ENCODE peak calls at places on chromosomes 12 and 14, in ten cellular contexts. Z is mucosa of descending colon, O is lower leg skin, Y is left lung, L is K562, E is A549, K is cardiac fibroblast, T is transverse colon, R is NB4, U is AG10803. Q is an unnamed sample.

GRCh38 chr14:74973003-74973614 is 17.7 kb upstream of the PGF start:
- DNase-seq in L (no peak), E (no peak), Y (peak), O (peak), Z (peak), U (no peak), K (peak), R (peak), T (peak), Q (no peak)

GRCh38 chr14:104866451-104867370 is 1.6 kb downstream of the CEP170B start:
- DNase-seq in E (no peak), O (no peak), T (no peak), R (no peak), L (no peak), Z (no peak), U (no peak), Y (peak), K (no peak), Q (no peak)

GRCh38 chr12:57370084-57370483 is 60.8 kb downstream of the R3HDM2 start:
- DNase-seq in K (no peak), Z (no peak), T (no peak), U (no peak), Y (no peak), R (no peak), O (no peak), L (no peak), E (no peak), Q (no peak)

GRCh38 chr12:111570090-111570961 is 28.8 kb downstream of the ATXN2 start:
- DNase-seq in T (no peak), Z (no peak), R (no peak), K (peak), O (no peak), U (peak), L (peak), E (peak), Y (no peak), Q (peak)

GRCh38 chr14:54629635-54630360 is 62.9 kb downstream of the SAMD4A start:
- DNase-seq in R (no peak), Z (no peak), K (no peak), Y (no peak), T (no peak), L (no peak), E (no peak), O (no peak), U (no peak), Q (no peak)

GRCh38 chr12:49698619-49699545 is 8.3 kb downstream of the FMNL3 start:
- DNase-seq in E (no peak), U (peak), R (peak), O (no peak), T (peak), Y (no peak), K (peak), L (peak), Z (no peak), Q (no peak)

GRCh38 chr14:98924046-98924445 is 348.0 kb downstream of the BCL11B start:
- DNase-seq in R (no peak), L (no peak), U (no peak), Z (no peak), Y (no peak), T (no peak), K (no peak), E (no peak), O (no peak), Q (no peak)

GRCh38 chr14:64294672-64295413 is 672 bp upstream of the ESR2 start:
- DNase-seq in T (peak), E (peak), O (no peak), Y (peak), R (peak), L (peak), K (peak), U (peak), Z (peak), Q (no peak)

GRCh38 chr14:59190372-59190771 is 1.9 kb downstream of the DAAM1 start:
- DNase-seq in O (no peak), L (peak), R (peak), E (peak), Z (no peak), Y (no peak), K (no peak), U (peak), T (peak), Q (no peak)

GRCh38 chr12:132954471-132955048 is 1.5 kb downstream of the ZNF605 start:
- DNase-seq in T (no peak), Z (no peak), K (no peak), R (peak), L (no peak), E (no peak), Y (no peak), U (peak), O (no peak), Q (no peak)

GRCh38 chr14:36981832-36982528 is 190.4 kb downstream of the SLC25A21 start:
- DNase-seq in O (no peak), K (peak), Z (no peak), L (no peak), E (peak), Y (no peak), R (no peak), U (peak), T (no peak), Q (peak)

GRCh38 chr14:48914921-48915320 is 671.3 kb downstream of the RPS29 start:
- DNase-seq in T (no peak), U (no peak), E (no peak), R (no peak), O (no peak), K (no peak), L (no peak), Y (no peak), Z (no peak), Q (no peak)

GRCh38 chr14:76974365-76974764 is 54.1 kb downstream of the IRF2BPL start:
- DNase-seq in O (no peak), L (no peak), R (no peak), T (no peak), E (no peak), U (no peak), K (no peak), Z (no peak), Y (no peak), Q (no peak)

GRCh38 chr14:100371773-100372172 is 48.6 kb downstream of the SLC25A47 start:
- DNase-seq in E (no peak), L (peak), T (no peak), O (no peak), U (no peak), Y (no peak), Z (no peak), K (no peak), R (no peak), Q (no peak)

GRCh38 chr12:100826323-100826722 is 31.7 kb downstream of the ANO4 start:
- DNase-seq in Z (no peak), R (peak), U (peak), L (peak), T (peak), Y (peak), O (no peak), E (peak), K (peak), Q (no peak)

GRCh38 chr12:116539361-116539771 is 19.8 kb upstream of the MAP1LC3B2 start:
- DNase-seq in Y (no peak), R (no peak), E (peak), O (no peak), U (peak), L (no peak), K (peak), T (no peak), Z (no peak), Q (no peak)

GRCh38 chr12:113381237-113381636 is 22.4 kb downstream of the SDS start:
- DNase-seq in O (no peak), Y (no peak), U (no peak), Z (no peak), R (no peak), K (no peak), T (no peak), E (no peak), L (no peak), Q (no peak)

GRCh38 chr14:75986439-75986765 is 839 bp downstream of the IFT43 start:
- DNase-seq in O (no peak), L (no peak), T (no peak), Y (no peak), K (no peak), U (peak), E (no peak), Z (no peak), R (no peak), Q (no peak)

GRCh38 chr14:38158468-38158867 is 49.2 kb upstream of the SSTR1 start:
- DNase-seq in L (no peak), E (no peak), R (no peak), Z (no peak), Y (no peak), O (no peak), K (no peak), T (no peak), U (no peak), Q (no peak)

GRCh38 chr12:339557-340195 is 49.4 kb downstream of the KDM5A start:
- DNase-seq in U (no peak), O (no peak), Z (no peak), E (no peak), Y (no peak), K (no peak), T (no peak), L (no peak), R (no peak), Q (no peak)

GRCh38 chr14:43535231-43535838 is 971.7 kb downstream of the FSCB start:
- DNase-seq in Z (no peak), E (no peak), U (no peak), L (no peak), R (no peak), O (no peak), Y (no peak), K (no peak), T (no peak), Q (no peak)

GRCh38 chr14:43541356-43541755 is 965.7 kb downstream of the FSCB start:
- DNase-seq in K (no peak), T (no peak), R (no peak), Y (no peak), U (no peak), L (no peak), O (no peak), Z (no peak), E (no peak), Q (no peak)

GRCh38 chr14:43539210-43539609 is 967.9 kb downstream of the FSCB start:
- DNase-seq in O (peak), K (peak), L (no peak), R (no peak), Y (no peak), E (peak), Z (no peak), U (no peak), T (no peak), Q (no peak)

GRCh38 chr14:43540948-43541347 is 966.1 kb downstream of the FSCB start:
- DNase-seq in E (peak), O (no peak), R (peak), Y (no peak), Z (no peak), T (no peak), U (no peak), K (no peak), L (no peak), Q (no peak)
- TF ChIP-seq CTCF in E (no peak), O (no peak), R (peak), Y (no peak), Z (no peak), T (no peak), U (no peak), K (no peak), L (no peak), Q (no peak)

GRCh38 chr12:59649203-59649602 is 53.4 kb downstream of the SLC16A7 start:
- DNase-seq in Y (no peak), E (no peak), U (peak), O (no peak), T (no peak), Z (no peak), R (peak), K (no peak), L (no peak), Q (no peak)

GRCh38 chr12:59650594-59651229 is 54.9 kb downstream of the SLC16A7 start:
- DNase-seq in T (no peak), Z (no peak), R (no peak), K (peak), Y (no peak), O (no peak), U (no peak), L (no peak), E (no peak), Q (no peak)

GRCh38 chr12:59643576-59643975 is 47.7 kb downstream of the SLC16A7 start:
- DNase-seq in L (no peak), K (no peak), U (no peak), T (no peak), Y (no peak), R (no peak), O (no peak), Z (no peak), E (no peak), Q (no peak)

GRCh38 chr12:59646636-59647035 is 50.8 kb downstream of the SLC16A7 start:
- DNase-seq in T (no peak), K (peak), L (no peak), Y (no peak), U (no peak), Z (no peak), R (no peak), O (no peak), E (no peak), Q (no peak)

DNA sequence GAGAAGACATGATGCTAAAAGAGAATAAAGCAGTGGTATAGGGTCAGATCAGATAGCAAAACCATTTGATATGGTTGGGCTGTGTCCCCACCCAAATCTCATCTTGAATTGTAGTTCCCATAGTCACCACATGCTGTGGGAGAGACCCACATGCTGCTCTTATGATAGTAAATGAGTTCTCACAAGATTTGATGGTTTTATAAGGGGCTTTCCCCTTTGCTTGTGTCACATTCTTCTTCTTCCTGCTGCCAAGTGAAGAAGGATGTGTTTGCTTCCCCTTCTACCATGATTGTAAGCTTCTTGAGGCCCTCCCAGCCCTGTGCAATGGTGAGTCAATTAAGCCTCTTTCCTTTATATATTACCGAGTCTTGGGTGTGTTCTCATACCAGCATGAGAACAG is 49.4 kb downstream of the SLC16A7 start:
- DNase-seq in L (no peak), U (no peak), R (no peak), E (no peak), T (no peak), O (no peak), Z (no peak), K (no peak), Y (no peak), Q (no peak)
- H3K4me3 ChIP-seq in L (no peak), U (no peak), R (no peak), E (no peak), T (no peak), O (no peak), Z (no peak), K (no peak), Y (no peak), Q (no peak)

DNA sequence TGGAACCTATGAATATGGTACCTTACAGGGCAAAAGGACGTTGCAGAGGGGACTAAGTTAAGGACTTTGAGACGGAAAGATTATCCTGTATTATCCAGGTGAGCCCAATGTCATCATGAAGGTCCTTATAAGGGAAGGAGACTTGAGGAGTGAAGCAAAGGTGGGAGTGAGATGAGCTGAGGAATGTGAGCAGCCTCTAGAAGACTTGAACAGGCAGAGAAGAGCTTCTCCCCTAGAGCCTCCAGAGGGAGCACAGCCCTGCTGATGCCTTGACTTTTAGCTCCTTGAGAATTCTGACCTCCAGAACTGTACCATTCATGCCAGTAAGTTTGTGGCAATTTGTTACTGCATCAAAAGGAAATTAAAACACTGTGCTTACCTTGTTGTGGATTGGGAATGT is 41.8 kb upstream of the DCD start:
- DNase-seq in E (peak), U (no peak), K (no peak), R (peak), O (no peak), L (peak), Y (no peak), T (no peak), Z (no peak), Q (no peak)
- TF ChIP-seq CTCF in E (no peak), U (peak), K (no peak), R (peak), O (no peak), L (peak), Y (no peak), T (no peak), Z (no peak), Q (no peak)

GRCh38 chr14:71933026-71933587 is 878 bp downstream of the RGS6 start:
- DNase-seq in U (no peak), O (no peak), T (no peak), Y (no peak), K (peak), Z (no peak), L (no peak), R (no peak), E (no peak), Q (no peak)
- H3K4me3 ChIP-seq in U (no peak), O (no peak), T (no peak), Y (peak), K (no peak), Z (no peak), L (no peak), R (no peak), E (no peak), Q (no peak)

DNA sequence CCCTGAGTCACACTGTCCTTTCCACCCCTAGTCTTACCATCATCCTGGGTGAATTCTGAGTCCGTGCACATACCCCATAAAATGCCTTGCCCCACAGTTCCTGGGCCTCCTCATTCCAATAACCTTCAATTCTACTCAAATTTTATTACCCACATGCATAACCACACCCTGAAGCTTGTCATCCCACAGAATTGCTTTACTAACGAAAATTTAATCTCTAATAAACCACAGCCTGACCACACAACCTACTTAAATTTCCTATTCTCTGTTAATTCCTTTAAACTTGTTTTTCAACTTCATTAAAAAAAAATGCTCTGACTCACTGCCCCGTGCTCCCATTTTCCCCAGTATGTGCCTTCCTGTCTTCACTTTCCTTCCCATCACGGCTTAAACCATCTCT is 205.9 kb downstream of the PHLDA1 start:
- DNase-seq in R (no peak), K (peak), Z (no peak), O (no peak), Y (no peak), T (no peak), E (no peak), L (no peak), U (peak), Q (peak)
- TF ChIP-seq CTCF in R (no peak), K (no peak), Z (no peak), O (no peak), Y (no peak), T (no peak), E (no peak), L (no peak), U (no peak), Q (no peak)

DNA sequence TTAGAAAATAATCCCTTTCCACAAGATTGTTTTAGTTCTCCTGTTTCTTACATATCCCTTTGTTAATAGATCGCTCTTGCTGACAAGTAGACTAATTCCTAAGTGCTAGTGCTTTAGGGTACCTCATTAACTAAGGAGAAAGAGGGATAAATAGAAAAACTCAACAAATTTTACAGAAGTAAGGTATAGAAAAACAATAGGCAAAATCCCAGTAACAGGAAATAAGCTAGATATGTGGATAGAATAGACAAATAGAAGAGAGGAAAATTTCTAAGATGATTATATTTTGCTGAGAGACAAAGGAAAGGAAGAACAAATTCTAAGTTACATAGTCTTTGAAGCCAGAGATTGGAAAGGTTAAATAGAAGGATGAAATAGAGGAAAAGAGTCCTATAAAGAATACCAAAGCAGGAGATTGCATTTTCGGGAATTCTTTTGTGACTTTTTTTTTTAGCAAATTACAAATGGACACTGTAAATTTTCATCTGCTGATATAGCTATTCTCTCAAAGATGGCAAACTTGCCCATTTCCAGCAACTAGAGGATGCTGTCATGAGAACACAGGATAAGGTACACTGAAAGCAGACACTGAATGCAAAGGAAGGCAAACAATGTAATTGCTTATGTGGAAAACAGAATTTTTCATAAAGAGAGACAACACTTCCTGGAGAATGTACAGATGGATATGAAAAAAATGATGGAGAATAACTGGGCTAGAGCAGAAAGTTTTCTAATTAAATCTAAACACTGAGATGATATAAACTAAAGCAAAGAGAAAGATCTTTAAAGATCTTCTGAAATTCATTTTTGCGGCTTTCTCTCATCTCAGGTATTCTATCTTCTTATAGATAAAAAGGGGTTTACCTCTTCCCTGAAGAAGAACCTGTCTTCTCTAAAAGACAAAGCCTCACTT is 765 bp downstream of the CD69 start:
- DNase-seq in L (no peak), T (no peak), U (no peak), Y (no peak), E (no peak), O (no peak), R (no peak), K (no peak), Z (no peak), Q (no peak)
- H3K4me3 ChIP-seq in L (peak), T (peak), U (no peak), Y (peak), E (no peak), O (no peak), R (no peak), K (no peak), Z (no peak), Q (no peak)

Q was measured in AG09309.